ENCODE peak calls at places on chromosome 16, in eight cellular contexts. J is astrocyte, N is SK-N-SH, R is hepatocyte, V is fibroblast of lung, C is Karpas-422, U is K562, W is IMR-90. A is an unnamed sample.
A peak's percentile ranks its signal among the peaks of the same experiment; 100 is the strongest.

GRCh38 chr16:56988948-56989945 is at the start of gene NLRC5:
- DNase-seq in J (peak; percentile 65), N (peak; percentile 91), R (peak; percentile 90), V (peak; percentile 80), C (peak; percentile 94), U (no peak), W (peak; percentile 78), A (peak; percentile 78)

GRCh38 chr16:69444873-69445517 is 20.6 kb downstream of the CYB5B start:
- DNase-seq in J (no peak), N (no peak), R (no peak), V (no peak), C (no peak), U (no peak), W (peak; percentile 45), A (no peak)

GRCh38 chr16:56932588-56933265 is 785 bp downstream of the HERPUD1 start:
- DNase-seq in J (peak; percentile 48), N (peak; percentile 67), R (peak; percentile 80), V (peak; percentile 70), C (peak; percentile 69), U (peak; percentile 52), W (peak; percentile 69), A (peak; percentile 69)

GRCh38 chr16:79893445-79893844 is 292.9 kb upstream of the MAF start:
- DNase-seq in J (no peak), N (no peak), R (no peak), V (no peak), C (no peak), U (no peak), W (no peak), A (no peak)

GRCh38 chr16:59878479-59878878 is 1144.4 kb upstream of the GOT2 start:
- DNase-seq in J (peak; percentile 90), N (no peak), R (peak; percentile 15), V (peak; percentile 92), C (no peak), U (no peak), W (peak; percentile 4), A (no peak)

GRCh38 chr16:56874800-56875199 is 9.8 kb downstream of the SLC12A3 start:
- DNase-seq in J (peak; percentile 60), N (peak; percentile 90), R (no peak), V (peak; percentile 73), C (no peak), U (no peak), W (peak; percentile 11), A (no peak)

GRCh38 chr16:89549007-89549700 is 11.3 kb upstream of the RPL13 start:
- DNase-seq in J (no peak), N (no peak), R (no peak), V (no peak), C (no peak), U (no peak), W (no peak), A (no peak)

GRCh38 chr16:88719267-88719932 is 13.1 kb downstream of the CTU2 start:
- DNase-seq in J (no peak), N (no peak), R (no peak), V (no peak), C (no peak), U (no peak), W (no peak), A (no peak)

GRCh38 chr16:60041671-60042070 is 1307.6 kb upstream of the GOT2 start:
- DNase-seq in J (no peak), N (no peak), R (no peak), V (no peak), C (no peak), U (no peak), W (no peak), A (no peak)

GRCh38 chr16:28910046-28911031 is 14.7 kb downstream of the RABEP2 start:
- DNase-seq in J (no peak), N (no peak), R (no peak), V (no peak), C (no peak), U (no peak), W (peak; percentile 6), A (no peak)

GRCh38 chr16:69133555-69133954 is 1.1 kb downstream of the UTP4 start:
- DNase-seq in J (no peak), N (no peak), R (no peak), V (no peak), C (no peak), U (no peak), W (no peak), A (no peak)

GRCh38 chr16:52470601-52471000 is 76.3 kb downstream of the TOX3 start:
- DNase-seq in J (no peak), N (no peak), R (no peak), V (no peak), C (no peak), U (no peak), W (no peak), A (no peak)

GRCh38 chr16:25390761-25391160 is 133.1 kb upstream of the ZKSCAN2 start:
- DNase-seq in J (no peak), N (no peak), R (no peak), V (no peak), C (no peak), U (no peak), W (no peak), A (no peak)

GRCh38 chr16:62903961-62904502 is 867.8 kb upstream of the CDH8 start:
- DNase-seq in J (no peak), N (no peak), R (no peak), V (no peak), C (no peak), U (no peak), W (no peak), A (no peak)

GRCh38 chr16:28844226-28844885 is 1.8 kb downstream of the TUFM start:
- DNase-seq in J (no peak), N (no peak), R (no peak), V (no peak), C (no peak), U (no peak), W (no peak), A (no peak)

GRCh38 chr16:17131351-17131750 is 339.4 kb downstream of the XYLT1 start:
- DNase-seq in J (no peak), N (no peak), R (no peak), V (no peak), C (no peak), U (no peak), W (no peak), A (no peak)

GRCh38 chr16:82004651-82005490 is 6.4 kb downstream of the SDR42E1 start:
- DNase-seq in J (peak; percentile 43), N (peak; percentile 33), R (no peak), V (peak; percentile 40), C (no peak), U (no peak), W (no peak), A (no peak)

GRCh38 chr16:83215417-83216001 is 588.7 kb downstream of the CDH13 start:
- DNase-seq in J (no peak), N (peak; percentile 49), R (peak; percentile 67), V (peak; percentile 17), C (peak; percentile 93), U (peak; percentile 83), W (peak; percentile 44), A (peak; percentile 76)

GRCh38 chr16:52914428-52914827 is 138.3 kb downstream of the CHD9NB start:
- DNase-seq in J (no peak), N (no peak), R (no peak), V (no peak), C (no peak), U (no peak), W (no peak), A (no peak)

GRCh38 chr16:2914233-2914632 is 2.5 kb downstream of the FLYWCH1 start:
- DNase-seq in J (no peak), N (no peak), R (no peak), V (no peak), C (no peak), U (no peak), W (no peak), A (no peak)

GRCh38 chr16:68416057-68417046 is 32.0 kb downstream of the SMPD3 start:
- DNase-seq in J (no peak), N (no peak), R (peak; percentile 46), V (no peak), C (no peak), U (no peak), W (no peak), A (no peak)

GRCh38 chr16:51119576-51120288 is 31.3 kb downstream of the SALL1 start:
- DNase-seq in J (no peak), N (no peak), R (no peak), V (no peak), C (no peak), U (no peak), W (peak; percentile 1), A (no peak)

GRCh38 chr16:11004957-11005610 is 60.7 kb downstream of the CLEC16A start:
- DNase-seq in J (peak; percentile 68), N (no peak), R (no peak), V (peak; percentile 82), C (no peak), U (no peak), W (peak; percentile 81), A (no peak)
- H2AFZ ChIP-seq in J (no peak overlapping the region), N (no peak overlapping the region), R (no peak overlapping the region), V (no peak overlapping the region), C (no peak overlapping the region), U (no peak overlapping the region), W (no peak overlapping the region), A (no peak overlapping the region)

DNA sequence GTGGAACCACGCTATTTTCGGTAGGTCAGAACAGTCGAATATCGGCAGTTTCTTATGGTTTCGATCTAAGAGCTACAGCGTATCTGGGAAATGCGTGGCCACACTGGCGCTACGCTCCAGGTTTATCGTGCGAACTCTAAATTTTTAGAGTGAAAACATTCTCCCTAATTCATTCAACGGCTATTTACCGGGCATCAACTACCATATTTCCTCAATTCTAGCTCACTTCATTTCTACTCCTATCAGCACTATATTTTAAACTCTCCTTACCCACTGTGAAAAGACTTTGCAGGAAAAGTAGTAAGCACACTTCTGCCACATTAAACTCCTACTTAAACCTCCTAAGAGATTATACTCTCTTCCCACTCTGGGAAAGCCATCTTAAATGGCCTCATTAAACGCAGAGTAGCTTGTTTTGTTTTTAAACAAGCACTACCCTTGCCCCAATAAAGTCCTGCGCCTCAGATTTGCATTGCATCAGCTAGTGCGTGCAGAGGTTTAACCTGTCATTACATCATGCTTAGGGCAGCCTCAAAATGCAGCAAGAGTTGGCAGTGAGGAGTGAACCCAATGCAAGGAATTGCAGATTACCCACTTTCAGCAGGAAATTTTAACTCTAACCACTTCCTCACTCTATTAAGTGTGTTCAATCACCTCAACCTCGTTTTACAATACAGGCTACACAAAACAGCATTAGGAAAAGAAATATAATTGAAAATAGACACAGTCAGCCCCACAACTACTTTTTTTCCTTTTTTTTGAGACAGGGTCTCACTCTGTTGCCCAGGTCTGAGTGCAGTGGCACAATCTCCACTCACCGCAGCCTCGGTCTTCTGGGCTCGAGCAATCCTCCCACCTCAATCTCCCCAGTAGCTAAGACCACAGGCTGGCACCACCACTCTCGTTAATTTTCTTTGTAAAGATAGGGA is 18.8 kb downstream of the SIAH1 start:
- DNase-seq in J (peak; percentile 93), N (peak; percentile 46), R (peak; percentile 73), V (peak; percentile 94), C (peak; percentile 80), U (no peak), W (peak; percentile 90), A (peak; percentile 62)
- H3K4me1 ChIP-seq in J (peaks cover 22% of the 10 kb centered on the region), N (peaks cover 32% of the 10 kb centered on the region), R (peaks cover 28% of the 10 kb centered on the region), V (peaks cover 10% of the 10 kb centered on the region), C (peaks cover 21% of the 10 kb centered on the region), U (peaks cover 24% of the 10 kb centered on the region), W (peaks cover 15% of the 10 kb centered on the region), A (peaks cover 27% of the 10 kb centered on the region)

GRCh38 chr16:84879569-84880487 is 60.0 kb downstream of the CRISPLD2 start:
- DNase-seq in J (no peak), N (no peak), R (peak; percentile 52), V (peak; percentile 37), C (no peak), U (peak; percentile 97), W (no peak), A (no peak)
- H2AFZ ChIP-seq in J (no peak overlapping the region), N (no peak overlapping the region), R (no peak overlapping the region), V (no peak overlapping the region), C (no peak overlapping the region), U (peak overlapping the region; percentile 81), W (peak overlapping the region; percentile 1), A (no peak overlapping the region)

GRCh38 chr16:19382887-19383816 is 34.5 kb upstream of the TMC5 start:
- DNase-seq in J (no peak), N (peak; percentile 78), R (peak; percentile 13), V (no peak), C (no peak), U (no peak), W (no peak), A (no peak)
- H3K4me1 ChIP-seq in J (no peaks in the 10 kb centered on the region), N (no peaks in the 10 kb centered on the region), R (peaks cover 10% of the 10 kb centered on the region), V (no peaks in the 10 kb centered on the region), C (no peaks in the 10 kb centered on the region), U (no peaks in the 10 kb centered on the region), W (no peaks in the 10 kb centered on the region), A (no peaks in the 10 kb centered on the region)